ENCODE peak calls at places on chromosomes 2 and 18, in eight cellular contexts. H is astrocyte, N is MCF 10A, R is GOT3, M is LoVo, S is esophagus squamous epithelium, I is HFF-Myc, L is left colon. A is an unnamed sample.
A peak's percentile ranks its signal among the peaks of the same experiment; 100 is the strongest.

GRCh38 chr18:47754311-47755101 is 176.0 kb downstream of the SMAD2 start:
- DNase-seq in H (no peak), N (peak; percentile 45), R (no peak), M (peak; percentile 9), S (no peak), I (no peak), L (peak; percentile 54), A (no peak)

GRCh38 chr18:53838796-53839195 is 385.7 kb downstream of the MBD2 start:
- DNase-seq in H (no peak), N (no peak), R (no peak), M (no peak), S (no peak), I (no peak), L (no peak), A (no peak)

GRCh38 chr2:67845557-67846114 is 217.2 kb downstream of the C1D start:
- DNase-seq in H (no peak), N (no peak), R (no peak), M (no peak), S (no peak), I (no peak), L (no peak), A (no peak)

GRCh38 chr2:82650038-82650437 is 1809.0 kb downstream of the SUCLG1 start:
- DNase-seq in H (no peak), N (peak; percentile 67), R (no peak), M (no peak), S (no peak), I (no peak), L (no peak), A (no peak)

GRCh38 chr2:187078297-187078696 is 229.3 kb upstream of the ZSWIM2 start:
- DNase-seq in H (peak; percentile 14), N (peak; percentile 52), R (no peak), M (no peak), S (no peak), I (no peak), L (no peak), A (no peak)

GRCh38 chr2:46193356-46193755 is 103.9 kb upstream of the EPAS1 start:
- DNase-seq in H (no peak), N (no peak), R (no peak), M (no peak), S (no peak), I (no peak), L (no peak), A (no peak)

GRCh38 chr18:24051256-24051947 is 36.8 kb downstream of the TTC39C start:
- DNase-seq in H (peak; percentile 53), N (peak; percentile 21), R (no peak), M (peak; percentile 42), S (no peak), I (no peak), L (no peak), A (no peak)

GRCh38 chr2:218404351-218405145 is 4.9 kb downstream of the CTDSP1 start:
- DNase-seq in H (no peak), N (no peak), R (no peak), M (no peak), S (no peak), I (no peak), L (no peak), A (no peak)

GRCh38 chr2:64743739-64744330 is 90.1 kb upstream of the SERTAD2 start:
- DNase-seq in H (no peak), N (no peak), R (no peak), M (no peak), S (no peak), I (no peak), L (no peak), A (no peak)

GRCh38 chr2:208363485-208363884 is 43.1 kb upstream of the PTH2R start:
- DNase-seq in H (peak; percentile 92), N (peak; percentile 34), R (no peak), M (peak; percentile 12), S (no peak), I (peak; percentile 58), L (no peak), A (no peak)

GRCh38 chr2:141392517-141393213 is 738.2 kb downstream of the LRP1B start:
- DNase-seq in H (peak; percentile 91), N (no peak), R (no peak), M (no peak), S (no peak), I (no peak), L (no peak), A (no peak)

GRCh38 chr2:42793314-42794270 is 1.2 kb upstream of the HAAO start:
- DNase-seq in H (no peak), N (no peak), R (no peak), M (no peak), S (no peak), I (no peak), L (no peak), A (no peak)

A was measured in thoracic aorta.